ENCODE peak calls at places on chromosomes 16 and 17, in seven cellular contexts. One of them, this sample, is unnamed.

GRCh38 chr17:50538549-50539410 is 6.2 kb downstream of the EPN3 start:
- DNase-seq in breast epithelium: no peak
- DNase-seq in neural progenitor cell: no peak
- DNase-seq in left ventricle myocardium inferior: no peak
- DNase-seq in suprapubic skin: no peak
- DNase-seq in heart right ventricle: no peak
- DNase-seq in OCI-LY7: no peak
- DNase-seq in this sample: no peak

GRCh38 chr17:78745407-78746088 is 36.5 kb downstream of the CYTH1 start:
- DNase-seq in neural progenitor cell: peak
- DNase-seq in suprapubic skin: no peak
- DNase-seq in left ventricle myocardium inferior: no peak
- DNase-seq in breast epithelium: no peak
- DNase-seq in OCI-LY7: peak
- DNase-seq in heart right ventricle: no peak
- DNase-seq in this sample: no peak

GRCh38 chr16:54846761-54847160 is 83.9 kb upstream of the IRX5 start:
- DNase-seq in heart right ventricle: no peak
- DNase-seq in OCI-LY7: no peak
- DNase-seq in left ventricle myocardium inferior: no peak
- DNase-seq in breast epithelium: no peak
- DNase-seq in neural progenitor cell: no peak
- DNase-seq in suprapubic skin: no peak
- DNase-seq in this sample: no peak

GRCh38 chr16:8099586-8099985 is 490.7 kb downstream of the TMEM114 start:
- DNase-seq in suprapubic skin: no peak
- DNase-seq in left ventricle myocardium inferior: no peak
- DNase-seq in heart right ventricle: no peak
- DNase-seq in neural progenitor cell: no peak
- DNase-seq in breast epithelium: no peak
- DNase-seq in OCI-LY7: no peak
- DNase-seq in this sample: no peak

GRCh38 chr17:32622540-32622939 is 135.7 kb downstream of the CDK5R1 start:
- DNase-seq in OCI-LY7: no peak
- DNase-seq in breast epithelium: no peak
- DNase-seq in suprapubic skin: no peak
- DNase-seq in heart right ventricle: no peak
- DNase-seq in neural progenitor cell: no peak
- DNase-seq in left ventricle myocardium inferior: no peak
- DNase-seq in this sample: no peak

GRCh38 chr17:31452101-31452500 is 60.6 kb downstream of the RAB11FIP4 start:
- DNase-seq in left ventricle myocardium inferior: no peak
- DNase-seq in OCI-LY7: no peak
- DNase-seq in suprapubic skin: no peak
- DNase-seq in breast epithelium: no peak
- DNase-seq in heart right ventricle: no peak
- DNase-seq in neural progenitor cell: peak
- DNase-seq in this sample: no peak

GRCh38 chr16:87550510-87550961 is 51.8 kb upstream of the JPH3 start:
- DNase-seq in suprapubic skin: no peak
- DNase-seq in left ventricle myocardium inferior: peak
- DNase-seq in neural progenitor cell: peak
- DNase-seq in OCI-LY7: peak
- DNase-seq in heart right ventricle: peak
- DNase-seq in breast epithelium: no peak
- DNase-seq in this sample: no peak

GRCh38 chr17:77738666-77739531 is 219.6 kb upstream of the TNRC6C start:
- DNase-seq in OCI-LY7: no peak
- DNase-seq in heart right ventricle: peak
- DNase-seq in neural progenitor cell: no peak
- DNase-seq in left ventricle myocardium inferior: peak
- DNase-seq in breast epithelium: no peak
- DNase-seq in suprapubic skin: peak
- DNase-seq in this sample: no peak

GRCh38 chr17:33014751-33015150 is 23.1 kb downstream of the SPACA3 start:
- DNase-seq in heart right ventricle: no peak
- DNase-seq in neural progenitor cell: no peak
- DNase-seq in left ventricle myocardium inferior: no peak
- DNase-seq in suprapubic skin: no peak
- DNase-seq in OCI-LY7: no peak
- DNase-seq in breast epithelium: no peak
- DNase-seq in this sample: no peak

GRCh38 chr17:59620064-59620359 is 317 bp downstream of the CLTC start:
- DNase-seq in left ventricle myocardium inferior: no peak
- DNase-seq in OCI-LY7: no peak
- DNase-seq in breast epithelium: no peak
- DNase-seq in neural progenitor cell: no peak
- DNase-seq in heart right ventricle: no peak
- DNase-seq in suprapubic skin: no peak
- DNase-seq in this sample: no peak

GRCh38 chr17:29257756-29258155 is 11.1 kb downstream of the CRYBA1 start:
- DNase-seq in breast epithelium: no peak
- DNase-seq in suprapubic skin: no peak
- DNase-seq in heart right ventricle: no peak
- DNase-seq in OCI-LY7: no peak
- DNase-seq in neural progenitor cell: no peak
- DNase-seq in left ventricle myocardium inferior: no peak
- DNase-seq in this sample: no peak

GRCh38 chr17:10652984-10653680 is 4.0 kb downstream of the MYH3 start:
- DNase-seq in left ventricle myocardium inferior: no peak
- DNase-seq in breast epithelium: no peak
- DNase-seq in heart right ventricle: no peak
- DNase-seq in OCI-LY7: no peak
- DNase-seq in suprapubic skin: no peak
- DNase-seq in neural progenitor cell: no peak
- DNase-seq in this sample: no peak

GRCh38 chr17:75131278-75132017 is at the start of gene NT5C:
- DNase-seq in suprapubic skin: peak
- DNase-seq in left ventricle myocardium inferior: peak
- DNase-seq in neural progenitor cell: peak
- DNase-seq in OCI-LY7: peak
- DNase-seq in breast epithelium: peak
- DNase-seq in heart right ventricle: peak
- DNase-seq in this sample: peak

GRCh38 chr17:29624586-29624985 is 1.9 kb upstream of the CORO6 start:
- DNase-seq in suprapubic skin: no peak
- DNase-seq in neural progenitor cell: no peak
- DNase-seq in left ventricle myocardium inferior: no peak
- DNase-seq in breast epithelium: no peak
- DNase-seq in OCI-LY7: no peak
- DNase-seq in heart right ventricle: no peak
- DNase-seq in this sample: no peak

GRCh38 chr16:85337910-85338637 is 225.8 kb upstream of the CIBAR2 start:
- DNase-seq in OCI-LY7: no peak
- DNase-seq in left ventricle myocardium inferior: no peak
- DNase-seq in breast epithelium: no peak
- DNase-seq in heart right ventricle: no peak
- DNase-seq in neural progenitor cell: no peak
- DNase-seq in suprapubic skin: no peak
- DNase-seq in this sample: no peak

GRCh38 chr16:85333744-85334640 is 221.7 kb upstream of the CIBAR2 start:
- DNase-seq in heart right ventricle: no peak
- DNase-seq in suprapubic skin: no peak
- DNase-seq in neural progenitor cell: no peak
- DNase-seq in OCI-LY7: no peak
- DNase-seq in breast epithelium: no peak
- DNase-seq in left ventricle myocardium inferior: no peak
- DNase-seq in this sample: no peak

GRCh38 chr16:85334718-85335583 is 222.7 kb upstream of the CIBAR2 start:
- DNase-seq in left ventricle myocardium inferior: no peak
- DNase-seq in suprapubic skin: no peak
- DNase-seq in breast epithelium: no peak
- DNase-seq in OCI-LY7: peak
- DNase-seq in heart right ventricle: no peak
- DNase-seq in neural progenitor cell: peak
- DNase-seq in this sample: no peak

GRCh38 chr16:85333337-85333736 is 221.1 kb upstream of the CIBAR2 start:
- DNase-seq in neural progenitor cell: no peak
- DNase-seq in suprapubic skin: no peak
- DNase-seq in OCI-LY7: no peak
- DNase-seq in breast epithelium: no peak
- DNase-seq in heart right ventricle: no peak
- DNase-seq in left ventricle myocardium inferior: no peak
- DNase-seq in this sample: no peak

DNA sequence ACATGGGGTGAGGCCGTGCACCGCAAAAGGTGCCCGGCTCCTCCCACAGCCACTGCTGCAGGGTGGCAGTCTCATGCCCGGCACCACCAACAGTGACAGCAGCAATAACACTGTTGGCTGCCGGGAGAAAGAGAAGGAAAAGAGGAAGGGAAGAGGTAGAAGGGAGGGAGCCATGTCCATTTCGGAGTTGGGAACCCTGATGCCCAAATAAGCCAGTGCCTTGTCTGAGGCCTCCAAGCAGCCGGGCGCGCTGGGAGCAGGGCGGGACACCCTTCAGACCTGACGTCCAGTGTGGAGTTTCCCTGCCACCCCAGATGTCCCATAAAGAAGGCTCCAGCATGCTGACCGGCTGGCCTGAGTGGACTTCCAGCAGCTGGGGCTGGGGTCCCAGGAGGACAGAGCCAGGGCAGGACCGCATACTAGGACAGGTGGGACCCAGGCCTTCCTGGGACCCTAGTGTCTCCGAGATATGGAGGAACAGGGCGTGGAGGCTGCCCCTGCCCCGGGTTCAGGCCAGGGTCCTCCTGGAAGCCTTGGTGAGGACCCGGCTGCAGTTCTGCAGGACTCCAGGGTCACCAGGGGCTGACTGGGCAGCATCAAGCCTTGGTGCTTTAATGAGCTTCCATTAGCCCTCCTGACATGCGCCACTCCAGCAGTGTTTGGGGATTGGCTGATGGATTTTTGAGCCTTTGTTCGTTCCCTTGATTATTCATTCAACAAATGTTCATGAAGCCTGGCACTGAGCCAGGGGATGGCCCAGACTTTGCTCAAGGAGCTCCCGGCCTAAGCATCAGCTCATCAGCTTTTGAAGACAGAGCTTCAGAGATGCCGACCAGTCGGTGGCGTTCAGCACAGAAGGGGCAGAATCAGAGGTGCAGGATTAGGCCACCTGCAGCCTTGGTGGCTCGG is 223.6 kb upstream of the CIBAR2 start:
- DNase-seq in breast epithelium: no peak
- DNase-seq in suprapubic skin: no peak
- DNase-seq in OCI-LY7: no peak
- DNase-seq in heart right ventricle: no peak
- DNase-seq in left ventricle myocardium inferior: no peak
- DNase-seq in neural progenitor cell: no peak
- DNase-seq in this sample: peak
- H3K27ac ChIP-seq in breast epithelium: no peak
- H3K27ac ChIP-seq in suprapubic skin: peak
- H3K27ac ChIP-seq in OCI-LY7: no peak
- H3K27ac ChIP-seq in heart right ventricle: no peak
- H3K27ac ChIP-seq in left ventricle myocardium inferior: no peak
- H3K27ac ChIP-seq in neural progenitor cell: no peak
- H3K27ac ChIP-seq in this sample: no peak

GRCh38 chr17:48582750-48583069 is 4.6 kb upstream of the HOXB4 start:
- DNase-seq in OCI-LY7: no peak
- DNase-seq in suprapubic skin: no peak
- DNase-seq in left ventricle myocardium inferior: no peak
- DNase-seq in neural progenitor cell: no peak
- DNase-seq in heart right ventricle: no peak
- DNase-seq in breast epithelium: no peak
- DNase-seq in this sample: no peak

GRCh38 chr17:48577330-48577945 is 712 bp downstream of the HOXB4 start:
- DNase-seq in OCI-LY7: peak
- DNase-seq in suprapubic skin: no peak
- DNase-seq in left ventricle myocardium inferior: no peak
- DNase-seq in neural progenitor cell: no peak
- DNase-seq in breast epithelium: no peak
- DNase-seq in heart right ventricle: no peak
- DNase-seq in this sample: no peak

GRCh38 chr17:48578616-48579560 is 738 bp upstream of the HOXB4 start:
- DNase-seq in OCI-LY7: no peak
- DNase-seq in heart right ventricle: no peak
- DNase-seq in neural progenitor cell: no peak
- DNase-seq in suprapubic skin: no peak
- DNase-seq in left ventricle myocardium inferior: no peak
- DNase-seq in breast epithelium: no peak
- DNase-seq in this sample: no peak

GRCh38 chr17:48577946-48578615 is at the start of gene HOXB4:
- DNase-seq in heart right ventricle: peak
- DNase-seq in suprapubic skin: peak
- DNase-seq in OCI-LY7: peak
- DNase-seq in neural progenitor cell: peak
- DNase-seq in left ventricle myocardium inferior: peak
- DNase-seq in breast epithelium: no peak
- DNase-seq in this sample: no peak

GRCh38 chr17:48579738-48580543 is 1.8 kb upstream of the HOXB4 start:
- DNase-seq in suprapubic skin: no peak
- DNase-seq in heart right ventricle: no peak
- DNase-seq in OCI-LY7: no peak
- DNase-seq in neural progenitor cell: no peak
- DNase-seq in breast epithelium: no peak
- DNase-seq in left ventricle myocardium inferior: no peak
- DNase-seq in this sample: no peak
- H3K4me3 ChIP-seq in suprapubic skin: peak
- H3K4me3 ChIP-seq in heart right ventricle: no peak
- H3K4me3 ChIP-seq in OCI-LY7: no peak
- H3K4me3 ChIP-seq in neural progenitor cell: no peak
- H3K4me3 ChIP-seq in breast epithelium: peak
- H3K4me3 ChIP-seq in left ventricle myocardium inferior: peak
- H3K4me3 ChIP-seq in this sample: peak

DNA sequence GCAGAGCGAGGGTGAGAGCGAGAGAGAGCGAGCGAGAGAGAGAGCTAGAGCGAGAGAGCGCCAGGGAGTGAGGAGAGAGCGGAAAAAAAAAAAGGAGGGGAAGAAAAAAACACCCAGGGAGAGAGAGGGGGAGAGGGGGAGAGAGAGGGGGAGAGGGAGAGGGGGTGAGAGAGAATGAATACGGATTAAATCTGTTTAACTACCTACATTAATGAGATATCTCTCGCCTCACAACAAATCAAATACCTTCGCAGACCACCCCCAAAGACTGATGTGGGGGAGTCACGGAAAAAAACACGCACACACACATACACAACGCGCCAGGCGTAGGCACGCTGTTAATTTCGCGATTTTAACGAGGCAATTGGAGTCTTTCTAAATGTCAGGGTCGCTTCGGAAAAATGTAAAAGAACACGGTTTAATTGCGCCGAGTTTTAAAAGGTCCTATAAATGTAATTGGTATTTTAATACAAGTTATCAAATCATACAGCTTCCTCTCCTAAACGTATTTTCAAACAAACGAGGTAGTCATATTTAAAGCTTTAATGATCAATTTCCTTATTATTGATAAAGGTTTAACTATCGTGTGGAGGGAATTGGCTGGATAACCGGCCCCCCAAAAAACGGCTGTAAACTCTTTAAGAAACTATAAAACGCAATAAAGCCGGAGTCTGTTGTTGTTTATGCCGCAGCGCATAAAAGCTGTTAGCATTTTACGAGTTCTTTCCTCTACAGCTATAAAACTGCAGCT is at the start of gene HOXB8:
- DNase-seq in neural progenitor cell: no peak
- DNase-seq in breast epithelium: no peak
- DNase-seq in left ventricle myocardium inferior: no peak
- DNase-seq in OCI-LY7: no peak
- DNase-seq in heart right ventricle: no peak
- DNase-seq in suprapubic skin: no peak
- DNase-seq in this sample: no peak
- H3K27ac ChIP-seq in neural progenitor cell: no peak
- H3K27ac ChIP-seq in breast epithelium: no peak
- H3K27ac ChIP-seq in left ventricle myocardium inferior: no peak
- H3K27ac ChIP-seq in OCI-LY7: no peak
- H3K27ac ChIP-seq in heart right ventricle: no peak
- H3K27ac ChIP-seq in suprapubic skin: no peak
- H3K27ac ChIP-seq in this sample: no peak

GRCh38 chr17:45893725-45894021 is 681 bp upstream of the MAPT start:
- DNase-seq in neural progenitor cell: no peak
- DNase-seq in OCI-LY7: no peak
- DNase-seq in suprapubic skin: no peak
- DNase-seq in left ventricle myocardium inferior: no peak
- DNase-seq in heart right ventricle: no peak
- DNase-seq in breast epithelium: no peak
- DNase-seq in this sample: no peak
- H3K4me3 ChIP-seq in neural progenitor cell: peak
- H3K4me3 ChIP-seq in OCI-LY7: no peak
- H3K4me3 ChIP-seq in suprapubic skin: peak
- H3K4me3 ChIP-seq in left ventricle myocardium inferior: peak
- H3K4me3 ChIP-seq in heart right ventricle: peak
- H3K4me3 ChIP-seq in breast epithelium: peak
- H3K4me3 ChIP-seq in this sample: peak

This sample was measured in brain microvascular endothelial cell.